ENCODE peak calls at places on chromosomes 5 and 9, in five cellular contexts. Q, P, X, M and N are unnamed samples.

GRCh38 chr9:125674981-125675973 is 31.7 kb downstream of the MAPKAP1 start:
- DNase-seq in Q (peak), P (peak), X (no peak), M (no peak), N (peak)

GRCh38 chr5:74556631-74557595 is 83.6 kb downstream of the ENC1 start:
- DNase-seq in Q (no peak), P (peak), X (no peak), M (no peak), N (no peak)

GRCh38 chr5:32387176-32387575 is 57.4 kb downstream of the ZFR start:
- DNase-seq in Q (no peak), P (no peak), X (no peak), M (no peak), N (no peak)

GRCh38 chr5:3389471-3390026 is 206.1 kb upstream of the IRX1 start:
- DNase-seq in Q (no peak), P (no peak), X (no peak), M (no peak), N (no peak)

GRCh38 chr9:21096172-21096900 is 18.6 kb upstream of the IFNB1 start:
- DNase-seq in Q (peak), P (no peak), X (peak), M (no peak), N (peak)

GRCh38 chr5:132426525-132427138 is 57.1 kb downstream of the SLC22A5 start:
- DNase-seq in Q (peak), P (peak), X (peak), M (no peak), N (no peak)

GRCh38 chr5:95327211-95327610 is 42.3 kb upstream of the MCTP1 start:
- DNase-seq in Q (no peak), P (no peak), X (no peak), M (no peak), N (no peak)

GRCh38 chr9:97934321-97935115 is 3.5 kb downstream of the HEMGN start:
- DNase-seq in Q (no peak), P (no peak), X (no peak), M (no peak), N (no peak)

GRCh38 chr5:138469540-138470321 is 4.5 kb downstream of the EGR1 start:
- DNase-seq in Q (peak), P (peak), X (no peak), M (no peak), N (peak)